ENCODE peak calls at places on chromosomes 7 and 10, in nine cellular contexts. R, J, H, T, Z, P, L, Y and W are unnamed samples.

GRCh38 chr10:69807122-69807521 is 5.4 kb downstream of the COL13A1 start:
- DNase-seq in R (peak), J (no peak), H (no peak), T (no peak), Z (no peak), P (no peak), L (no peak), Y (no peak), W (no peak)

GRCh38 chr10:78177013-78177370 is 143.3 kb downstream of the RPS24 start:
- DNase-seq in R (no peak), J (no peak), H (no peak), T (no peak), Z (no peak), P (no peak), L (peak), Y (no peak), W (peak)

GRCh38 chr7:95798401-95798930 is 26.1 kb downstream of the DYNC1I1 start:
- DNase-seq in R (peak), J (no peak), H (no peak), T (no peak), Z (no peak), P (no peak), L (no peak), Y (no peak), W (no peak)

GRCh38 chr10:48885376-48885775 is 54.3 kb downstream of the LRRC18 start:
- DNase-seq in R (peak), J (no peak), H (no peak), T (no peak), Z (no peak), P (peak), L (no peak), Y (no peak), W (peak)

GRCh38 chr10:12600652-12601051 is 251.3 kb downstream of the CAMK1D start:
- DNase-seq in R (no peak), J (no peak), H (no peak), T (no peak), Z (no peak), P (no peak), L (no peak), Y (no peak), W (no peak)

GRCh38 chr10:112585052-112585451 is 138.0 kb downstream of the VTI1A start:
- DNase-seq in R (peak), J (no peak), H (no peak), T (no peak), Z (no peak), P (no peak), L (no peak), Y (no peak), W (no peak)

GRCh38 chr7:139362302-139362701 is 2.6 kb downstream of the LUC7L2 start:
- DNase-seq in R (peak), J (no peak), H (no peak), T (no peak), Z (no peak), P (no peak), L (no peak), Y (no peak), W (no peak)

GRCh38 chr7:6160191-6160623 is 112.2 kb downstream of the CYTH3 start:
- DNase-seq in R (peak), J (no peak), H (peak), T (no peak), Z (peak), P (peak), L (peak), Y (no peak), W (peak)

GRCh38 chr7:81956520-81956919 is 186.7 kb upstream of the HGF start:
- DNase-seq in R (peak), J (no peak), H (no peak), T (no peak), Z (no peak), P (peak), L (no peak), Y (no peak), W (no peak)

GRCh38 chr7:5431485-5432118 is 8.0 kb upstream of the TNRC18 start:
- DNase-seq in R (no peak), J (no peak), H (no peak), T (no peak), Z (no peak), P (no peak), L (no peak), Y (no peak), W (no peak)

GRCh38 chr10:86801995-86802394 is 45.6 kb downstream of the BMPR1A start:
- DNase-seq in R (no peak), J (no peak), H (no peak), T (no peak), Z (no peak), P (no peak), L (no peak), Y (no peak), W (no peak)

GRCh38 chr10:28684986-28685580 is 7.8 kb downstream of the BAMBI start:
- DNase-seq in R (no peak), J (no peak), H (no peak), T (no peak), Z (no peak), P (no peak), L (no peak), Y (no peak), W (no peak)

GRCh38 chr10:71757450-71757918 is 15.8 kb downstream of the VSIR start:
- DNase-seq in R (no peak), J (peak), H (no peak), T (no peak), Z (peak), P (no peak), L (no peak), Y (peak), W (no peak)

GRCh38 chr7:128443817-128444216 is 11.9 kb upstream of the HILPDA start:
- DNase-seq in R (no peak), J (no peak), H (no peak), T (no peak), Z (no peak), P (no peak), L (no peak), Y (no peak), W (no peak)

GRCh38 chr7:48511021-48511579 is 339.8 kb downstream of the ABCA13 start:
- DNase-seq in R (no peak), J (no peak), H (no peak), T (no peak), Z (no peak), P (no peak), L (no peak), Y (no peak), W (no peak)

GRCh38 chr7:142523821-142524460 is 225.3 kb upstream of the PRSS1 start:
- DNase-seq in R (no peak), J (no peak), H (no peak), T (no peak), Z (no peak), P (no peak), L (no peak), Y (no peak), W (no peak)

GRCh38 chr7:39987641-39988347 is 37.7 kb downstream of the CDK13 start:
- DNase-seq in R (no peak), J (no peak), H (no peak), T (no peak), Z (no peak), P (no peak), L (peak), Y (no peak), W (no peak)

GRCh38 chr10:102230264-102230860 is 4.3 kb downstream of the ELOVL3 start:
- DNase-seq in R (peak), J (peak), H (peak), T (peak), Z (peak), P (peak), L (no peak), Y (peak), W (peak)

GRCh38 chr7:10889266-10889898 is 84.3 kb upstream of the PHF14 start:
- DNase-seq in R (peak), J (no peak), H (no peak), T (peak), Z (no peak), P (peak), L (peak), Y (no peak), W (peak)

GRCh38 chr7:125481323-125481722 is 551.7 kb upstream of the POT1 start:
- DNase-seq in R (no peak), J (no peak), H (no peak), T (no peak), Z (no peak), P (no peak), L (no peak), Y (no peak), W (no peak)

GRCh38 chr7:97272237-97272975 is 154.9 kb downstream of the SDHAF3 start:
- DNase-seq in R (no peak), J (no peak), H (no peak), T (no peak), Z (no peak), P (no peak), L (no peak), Y (no peak), W (no peak)

GRCh38 chr10:75404335-75405200 is 3.0 kb upstream of the ZNF503 start:
- DNase-seq in R (no peak), J (no peak), H (peak), T (peak), Z (no peak), P (no peak), L (no peak), Y (peak), W (no peak)

GRCh38 chr10:45819552-45819951 is 27.7 kb downstream of the AGAP4 start:
- DNase-seq in R (no peak), J (no peak), H (no peak), T (no peak), Z (no peak), P (no peak), L (no peak), Y (no peak), W (no peak)

GRCh38 chr10:89262331-89263020 is 10.9 kb upstream of the LIPA start:
- DNase-seq in R (no peak), J (no peak), H (no peak), T (no peak), Z (no peak), P (no peak), L (no peak), Y (no peak), W (no peak)

GRCh38 chr7:99788554-99788953 is 4.6 kb upstream of the CYP3A4 start:
- DNase-seq in R (peak), J (no peak), H (no peak), T (no peak), Z (no peak), P (no peak), L (no peak), Y (no peak), W (no peak)

GRCh38 chr7:98078197-98078870 is 28.3 kb upstream of the LMTK2 start:
- DNase-seq in R (no peak), J (no peak), H (no peak), T (peak), Z (no peak), P (no peak), L (no peak), Y (no peak), W (no peak)

GRCh38 chr7:129789652-129790051 is 163.1 kb downstream of the UBE2H start:
- DNase-seq in R (no peak), J (no peak), H (no peak), T (no peak), Z (no peak), P (no peak), L (no peak), Y (no peak), W (no peak)

GRCh38 chr10:101444499-101444898 is 90.5 kb downstream of the BTRC start:
- DNase-seq in R (no peak), J (no peak), H (no peak), T (no peak), Z (no peak), P (no peak), L (no peak), Y (no peak), W (no peak)

GRCh38 chr10:3579845-3580244 is 205.2 kb downstream of the KLF6 start:
- DNase-seq in R (no peak), J (no peak), H (no peak), T (no peak), Z (no peak), P (no peak), L (no peak), Y (no peak), W (no peak)

GRCh38 chr7:13989138-13989943 is at the start of gene ETV1:
- DNase-seq in R (peak), J (peak), H (peak), T (peak), Z (peak), P (peak), L (peak), Y (peak), W (peak)

GRCh38 chr7:30184804-30185487 is 50.2 kb downstream of the MTURN start:
- DNase-seq in R (no peak), J (no peak), H (no peak), T (peak), Z (peak), P (no peak), L (no peak), Y (no peak), W (no peak)

GRCh38 chr10:69845574-69846251 is 44.0 kb downstream of the COL13A1 start:
- DNase-seq in R (no peak), J (peak), H (no peak), T (peak), Z (peak), P (peak), L (no peak), Y (peak), W (peak)

GRCh38 chr10:103828107-103828506 is 27.3 kb downstream of the SH3PXD2A start:
- DNase-seq in R (no peak), J (no peak), H (no peak), T (no peak), Z (no peak), P (no peak), L (no peak), Y (no peak), W (no peak)

GRCh38 chr7:30924624-30925023 is 13.0 kb downstream of the AQP1 start:
- DNase-seq in R (no peak), J (peak), H (peak), T (no peak), Z (no peak), P (peak), L (no peak), Y (peak), W (peak)

GRCh38 chr7:106462365-106462859 is 177.6 kb upstream of the NAMPT start:
- DNase-seq in R (peak), J (no peak), H (no peak), T (no peak), Z (no peak), P (no peak), L (no peak), Y (no peak), W (no peak)

GRCh38 chr7:17298840-17299476 is 506 bp downstream of the AHR start:
- DNase-seq in R (no peak), J (peak), H (peak), T (peak), Z (peak), P (peak), L (peak), Y (peak), W (peak)

GRCh38 chr10:99537381-99538286 is 4.9 kb downstream of the NKX2-3 start:
- DNase-seq in R (no peak), J (no peak), H (no peak), T (no peak), Z (no peak), P (no peak), L (no peak), Y (no peak), W (no peak)

GRCh38 chr7:47444376-47445098 is 137.4 kb downstream of the TNS3 start:
- DNase-seq in R (peak), J (no peak), H (no peak), T (peak), Z (no peak), P (no peak), L (no peak), Y (no peak), W (no peak)

GRCh38 chr7:47440320-47440719 is 141.6 kb downstream of the TNS3 start:
- DNase-seq in R (no peak), J (no peak), H (no peak), T (no peak), Z (no peak), P (no peak), L (no peak), Y (no peak), W (no peak)

GRCh38 chr7:47443049-47443448 is 138.9 kb downstream of the TNS3 start:
- DNase-seq in R (no peak), J (no peak), H (no peak), T (no peak), Z (no peak), P (no peak), L (no peak), Y (no peak), W (no peak)

GRCh38 chr7:47439181-47439667 is 142.7 kb downstream of the TNS3 start:
- DNase-seq in R (no peak), J (no peak), H (no peak), T (no peak), Z (no peak), P (no peak), L (no peak), Y (no peak), W (no peak)

GRCh38 chr7:47441796-47442744 is 139.8 kb downstream of the TNS3 start:
- DNase-seq in R (no peak), J (no peak), H (no peak), T (no peak), Z (no peak), P (no peak), L (no peak), Y (no peak), W (no peak)
- H3K4me3 ChIP-seq in R (no peak), J (no peak), H (no peak), T (no peak), Z (no peak), P (no peak), L (no peak), Y (no peak), W (no peak)

GRCh38 chr7:113408999-113409398 is 290.6 kb upstream of the SMIM30 start:
- DNase-seq in R (no peak), J (no peak), H (no peak), T (no peak), Z (no peak), P (no peak), L (no peak), Y (no peak), W (no peak)

GRCh38 chr7:113412410-113412809 is 294.1 kb upstream of the SMIM30 start:
- DNase-seq in R (no peak), J (no peak), H (no peak), T (no peak), Z (no peak), P (no peak), L (no peak), Y (no peak), W (no peak)

GRCh38 chr7:113410791-113411190 is 292.4 kb upstream of the SMIM30 start:
- DNase-seq in R (no peak), J (no peak), H (no peak), T (no peak), Z (no peak), P (no peak), L (no peak), Y (no peak), W (no peak)

DNA sequence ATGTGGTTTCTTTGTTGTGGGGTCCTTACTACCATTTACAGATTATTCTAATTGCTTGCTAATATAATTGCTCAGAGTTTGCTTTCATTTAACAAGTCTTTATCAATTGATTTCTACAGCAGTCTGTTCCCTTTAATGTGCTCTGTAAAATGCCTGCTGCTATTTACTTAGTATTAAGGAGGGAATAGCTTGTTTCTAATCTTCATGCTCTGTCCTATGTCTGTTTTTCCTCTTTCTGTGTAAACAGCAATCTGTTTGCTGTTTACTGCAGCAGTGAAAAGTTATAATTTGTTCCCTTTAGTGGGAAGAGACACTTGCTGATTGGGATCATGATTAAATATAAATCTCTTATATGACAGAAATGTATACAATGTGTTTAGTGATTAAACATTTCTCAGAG is 296.3 kb upstream of the SMIM30 start:
- DNase-seq in R (no peak), J (no peak), H (no peak), T (no peak), Z (no peak), P (no peak), L (no peak), Y (no peak), W (no peak)
- H3K4me3 ChIP-seq in R (no peak), J (no peak), H (no peak), T (no peak), Z (no peak), P (no peak), L (no peak), Y (no peak), W (no peak)

GRCh38 chr7:27116521-27116946 is 14.0 kb downstream of the HOXA4 start:
- DNase-seq in R (no peak), J (no peak), H (no peak), T (no peak), Z (no peak), P (no peak), L (no peak), Y (no peak), W (no peak)

GRCh38 chr7:27116962-27117686 is 13.4 kb downstream of the HOXA4 start:
- DNase-seq in R (no peak), J (no peak), H (no peak), T (no peak), Z (no peak), P (no peak), L (no peak), Y (no peak), W (no peak)

GRCh38 chr7:27115161-27116018 is 12.9 kb upstream of the HOXA2 start:
- DNase-seq in R (peak), J (no peak), H (no peak), T (no peak), Z (peak), P (no peak), L (no peak), Y (peak), W (no peak)

GRCh38 chr7:27113991-27114866 is 11.7 kb upstream of the HOXA2 start:
- DNase-seq in R (no peak), J (no peak), H (peak), T (no peak), Z (peak), P (no peak), L (no peak), Y (peak), W (no peak)

GRCh38 chr7:27116019-27116411 is 13.5 kb upstream of the HOXA2 start:
- DNase-seq in R (no peak), J (no peak), H (no peak), T (no peak), Z (no peak), P (no peak), L (no peak), Y (no peak), W (no peak)
- H3K4me3 ChIP-seq in R (peak), J (peak), H (peak), T (peak), Z (peak), P (no peak), L (no peak), Y (no peak), W (no peak)

DNA sequence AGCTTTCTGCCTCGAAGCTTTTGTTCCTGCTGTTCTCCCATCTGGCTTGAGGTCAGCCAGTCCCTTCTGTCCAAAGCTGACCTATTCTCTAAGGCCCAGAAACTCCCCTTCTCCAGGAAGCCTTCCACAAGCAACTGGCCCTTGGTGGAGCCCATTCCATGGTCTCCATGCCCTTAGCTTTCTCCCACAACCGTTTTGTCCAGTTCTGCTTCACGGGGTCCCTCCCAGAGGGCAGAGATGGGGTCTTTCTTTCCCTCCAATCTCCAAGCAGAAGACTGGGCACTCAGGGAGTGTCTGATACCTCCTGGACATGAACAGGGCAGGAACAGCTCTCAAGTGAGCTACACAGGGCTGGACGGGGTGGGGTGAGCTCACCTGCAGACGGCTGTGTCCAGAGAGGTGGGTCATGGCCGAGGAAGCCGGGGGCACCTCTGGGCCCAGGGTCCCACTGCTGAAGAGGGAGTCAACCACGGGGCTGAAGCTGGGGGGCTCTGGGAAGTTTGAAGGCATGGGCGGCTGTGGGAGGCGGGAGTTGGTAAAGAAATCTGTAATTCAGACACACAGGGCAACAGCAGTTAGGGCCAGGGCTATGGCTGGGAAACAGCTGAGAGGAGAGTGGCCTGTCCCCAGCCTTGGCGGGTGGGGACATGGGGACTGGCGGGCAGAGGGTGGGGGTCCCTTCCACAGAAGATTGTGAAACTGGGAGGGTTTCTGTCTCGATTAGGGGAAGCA is 20.9 kb upstream of the TBL2 start:
- DNase-seq in R (no peak), J (no peak), H (no peak), T (no peak), Z (no peak), P (no peak), L (no peak), Y (no peak), W (no peak)
- H3K4me3 ChIP-seq in R (no peak), J (no peak), H (no peak), T (no peak), Z (no peak), P (no peak), L (no peak), Y (no peak), W (no peak)